ENCODE peak calls at places on chromosomes 12 and 14, in four cellular contexts. Y, U, Z and M are unnamed samples.

GRCh38 chr12:34345801-34346200 is 323.5 kb downstream of the ALG10 start:
- DNase-seq in Y (no peak), U (no peak), Z (no peak), M (no peak)

GRCh38 chr14:75833326-75834020 is 148.3 kb downstream of the TGFB3 start:
- DNase-seq in Y (no peak), U (no peak), Z (no peak), M (no peak)

GRCh38 chr12:12273291-12273957 is 6.6 kb upstream of the LRP6 start:
- DNase-seq in Y (no peak), U (no peak), Z (no peak), M (no peak)

GRCh38 chr12:48954061-48954460 is 3.2 kb downstream of the ARF3 start:
- DNase-seq in Y (no peak), U (no peak), Z (no peak), M (no peak)

GRCh38 chr12:124869011-124869665 is 5.5 kb upstream of the SCARB1 start:
- DNase-seq in Y (no peak), U (no peak), Z (peak), M (no peak)

GRCh38 chr12:64461634-64462414 is 9.9 kb downstream of the TBK1 start:
- DNase-seq in Y (peak), U (no peak), Z (no peak), M (no peak)

GRCh38 chr12:58917699-58918334 is 2.5 kb downstream of the LRIG3 start:
- DNase-seq in Y (no peak), U (peak), Z (peak), M (no peak)

GRCh38 chr12:32419520-32419960 is 20.2 kb downstream of the FGD4 start:
- DNase-seq in Y (peak), U (peak), Z (no peak), M (no peak)

GRCh38 chr14:65044596-65044959 is 57.7 kb downstream of the MAX start:
- DNase-seq in Y (no peak), U (no peak), Z (no peak), M (no peak)

GRCh38 chr12:63844391-63845341 is at the start of gene SRGAP1:
- DNase-seq in Y (peak), U (peak), Z (peak), M (peak)

GRCh38 chr12:25434493-25434892 is 118.6 kb downstream of the LMNTD1 start:
- DNase-seq in Y (no peak), U (no peak), Z (no peak), M (no peak)

GRCh38 chr14:105398726-105399440 is 545 bp downstream of the TEX22 start:
- DNase-seq in Y (peak), U (peak), Z (no peak), M (no peak)

DNA sequence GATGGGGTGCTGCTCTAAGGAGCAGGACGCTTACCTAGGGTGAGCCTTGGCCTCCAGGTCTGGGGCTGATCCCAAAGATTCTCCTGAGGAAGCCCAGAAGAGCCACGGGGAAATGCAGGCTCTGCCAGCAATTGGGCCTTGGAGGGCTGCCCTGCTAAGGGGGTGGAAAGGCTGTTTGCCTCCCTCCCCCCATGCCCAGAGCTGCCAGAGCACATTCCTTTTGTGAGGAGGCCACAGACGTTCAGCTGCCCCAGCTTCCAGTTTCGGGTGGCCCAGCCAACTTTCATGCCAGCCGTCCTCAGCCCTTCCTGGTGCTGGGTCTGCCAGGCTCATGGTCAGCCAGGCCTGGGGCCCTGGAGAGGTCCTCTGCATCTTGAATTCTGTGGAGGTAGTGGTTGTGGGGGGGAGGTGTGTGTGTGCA is 16.0 kb downstream of the KRT7 start:
- DNase-seq in Y (no peak), U (no peak), Z (no peak), M (no peak)
- TF ChIP-seq CTCF in Y (no peak), U (no peak), Z (no peak), M (no peak)

GRCh38 chr14:99529899-99530298 is 48.7 kb downstream of the CCNK start:
- DNase-seq in Y (peak), U (no peak), Z (no peak), M (no peak)
- TF ChIP-seq CTCF in Y (no peak), U (no peak), Z (no peak), M (no peak)

GRCh38 chr12:98572010-98572409 is 21.5 kb upstream of the SLC25A3 start:
- DNase-seq in Y (peak), U (no peak), Z (peak), M (no peak)
- TF ChIP-seq CTCF in Y (peak), U (peak), Z (peak), M (peak)

GRCh38 chr12:31233061-31233730 is 92.8 kb downstream of the SINHCAF start:
- DNase-seq in Y (no peak), U (no peak), Z (no peak), M (no peak)
- TF ChIP-seq CTCF in Y (no peak), U (no peak), Z (no peak), M (no peak)

GRCh38 chr12:4959381-4959780 is 49.7 kb downstream of the KCNA1 start:
- DNase-seq in Y (no peak), U (no peak), Z (no peak), M (no peak)

GRCh38 chr12:4960030-4960429 is 50.3 kb downstream of the KCNA1 start:
- DNase-seq in Y (no peak), U (no peak), Z (peak), M (no peak)

GRCh38 chr12:4957781-4958180 is 48.1 kb downstream of the KCNA1 start:
- DNase-seq in Y (no peak), U (no peak), Z (no peak), M (no peak)

GRCh38 chr12:4960547-4960946 is 50.8 kb downstream of the KCNA1 start:
- DNase-seq in Y (no peak), U (peak), Z (no peak), M (no peak)

GRCh38 chr12:4958697-4959375 is 49.1 kb downstream of the KCNA1 start:
- DNase-seq in Y (no peak), U (no peak), Z (no peak), M (no peak)
- TF ChIP-seq CTCF in Y (no peak), U (no peak), Z (no peak), M (no peak)

DNA sequence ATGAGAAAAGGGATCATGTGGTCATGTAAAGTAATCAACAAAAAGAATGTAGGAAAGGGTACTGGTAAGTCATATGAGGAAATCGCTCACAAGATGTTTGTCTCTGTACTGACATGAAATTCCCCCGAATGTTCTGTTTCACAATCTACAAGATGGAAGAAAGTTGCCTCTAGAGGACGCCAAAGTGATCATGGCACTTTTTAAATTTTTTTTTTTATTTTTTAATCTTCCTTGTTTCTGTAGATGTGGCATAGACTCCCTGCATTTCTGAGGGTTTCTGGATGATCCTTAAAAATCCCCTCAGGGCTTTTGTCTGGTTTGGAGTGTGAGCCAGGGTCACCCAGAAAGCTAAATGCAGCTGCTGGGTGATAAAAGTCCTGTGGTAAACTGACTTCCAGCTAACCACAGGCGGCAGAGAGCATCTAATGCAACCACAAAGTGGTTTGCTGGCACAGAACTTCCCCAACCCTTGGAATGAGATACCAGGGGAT is 393.6 kb downstream of the CCDC91 start:
- DNase-seq in Y (peak), U (no peak), Z (no peak), M (no peak)
- TF ChIP-seq CTCF in Y (peak), U (no peak), Z (peak), M (no peak)

GRCh38 chr14:93332853-93333630 is at the start of gene BTBD7:
- DNase-seq in Y (peak), U (peak), Z (peak), M (peak)
- TF ChIP-seq CTCF in Y (no peak), U (no peak), Z (peak), M (peak)

DNA sequence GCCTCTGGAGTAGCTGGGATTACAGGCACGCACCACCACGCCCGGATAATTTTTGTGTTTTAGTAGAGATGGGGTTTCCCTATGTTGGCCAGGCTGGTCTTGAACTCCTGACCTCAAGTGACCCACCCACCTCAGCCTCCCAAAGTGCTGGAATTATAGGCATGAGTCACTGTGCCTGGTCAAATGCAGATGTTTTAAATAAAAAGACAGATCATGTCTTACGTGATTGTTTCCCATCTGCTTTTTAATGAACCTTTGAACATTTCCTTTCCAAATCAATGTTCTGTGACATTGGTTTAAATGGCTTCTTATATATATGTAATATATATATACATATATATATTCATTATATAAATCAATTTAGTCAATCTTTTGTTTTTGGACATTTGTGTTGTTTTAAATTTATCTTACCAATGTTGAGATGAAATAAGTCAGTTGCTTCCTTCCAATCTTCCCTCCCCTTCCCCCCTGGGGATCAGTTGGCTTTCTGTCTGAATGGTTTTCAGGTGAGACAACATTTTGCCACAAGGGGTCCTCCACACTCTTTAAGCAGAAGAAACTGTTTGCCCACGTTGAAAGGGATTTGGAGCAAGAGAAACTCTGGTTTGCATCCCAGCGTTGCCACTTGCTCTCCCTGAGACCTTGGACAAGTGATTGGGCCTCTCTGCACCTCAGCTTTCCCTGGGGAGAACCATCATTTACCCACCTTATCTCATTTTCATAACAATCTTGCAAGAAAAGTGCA is 47.6 kb upstream of the RBM19 start:
- DNase-seq in Y (peak), U (peak), Z (peak), M (no peak)
- TF ChIP-seq CTCF in Y (peak), U (no peak), Z (peak), M (peak)

GRCh38 chr14:26004342-26004741 is 593.5 kb downstream of the NOVA1 start:
- DNase-seq in Y (no peak), U (no peak), Z (no peak), M (no peak)

DNA sequence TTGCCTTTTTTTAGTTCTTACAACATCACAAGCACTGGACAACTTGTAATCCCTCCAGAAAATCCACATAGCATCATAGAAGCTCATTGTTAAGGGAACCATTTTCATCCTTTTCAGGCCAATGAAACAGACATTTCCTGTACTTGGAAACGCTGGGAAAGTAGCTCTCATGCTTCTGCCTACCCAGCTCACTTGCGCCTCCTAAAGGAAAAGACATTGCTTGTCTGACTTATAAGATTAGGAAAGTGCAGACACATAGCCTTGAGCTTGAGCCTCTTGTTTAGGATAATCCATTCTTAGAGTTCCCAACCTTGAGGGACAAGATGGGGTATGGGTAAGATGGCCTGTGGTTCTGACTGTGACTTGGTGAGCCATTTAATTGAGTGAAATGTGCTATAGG is 589.5 kb downstream of the NOVA1 start:
- DNase-seq in Y (peak), U (no peak), Z (peak), M (no peak)
- TF ChIP-seq CTCF in Y (peak), U (no peak), Z (peak), M (peak)

GRCh38 chr12:111267171-111267570 is 101.7 kb downstream of the PHETA1 start:
- DNase-seq in Y (no peak), U (no peak), Z (no peak), M (no peak)

GRCh38 chr12:111270128-111270651 is 98.7 kb downstream of the PHETA1 start:
- DNase-seq in Y (no peak), U (no peak), Z (no peak), M (no peak)

GRCh38 chr12:111269688-111270087 is 99.2 kb downstream of the PHETA1 start:
- DNase-seq in Y (no peak), U (no peak), Z (no peak), M (no peak)

GRCh38 chr12:111270773-111271172 is 98.1 kb downstream of the PHETA1 start:
- DNase-seq in Y (peak), U (no peak), Z (no peak), M (no peak)

DNA sequence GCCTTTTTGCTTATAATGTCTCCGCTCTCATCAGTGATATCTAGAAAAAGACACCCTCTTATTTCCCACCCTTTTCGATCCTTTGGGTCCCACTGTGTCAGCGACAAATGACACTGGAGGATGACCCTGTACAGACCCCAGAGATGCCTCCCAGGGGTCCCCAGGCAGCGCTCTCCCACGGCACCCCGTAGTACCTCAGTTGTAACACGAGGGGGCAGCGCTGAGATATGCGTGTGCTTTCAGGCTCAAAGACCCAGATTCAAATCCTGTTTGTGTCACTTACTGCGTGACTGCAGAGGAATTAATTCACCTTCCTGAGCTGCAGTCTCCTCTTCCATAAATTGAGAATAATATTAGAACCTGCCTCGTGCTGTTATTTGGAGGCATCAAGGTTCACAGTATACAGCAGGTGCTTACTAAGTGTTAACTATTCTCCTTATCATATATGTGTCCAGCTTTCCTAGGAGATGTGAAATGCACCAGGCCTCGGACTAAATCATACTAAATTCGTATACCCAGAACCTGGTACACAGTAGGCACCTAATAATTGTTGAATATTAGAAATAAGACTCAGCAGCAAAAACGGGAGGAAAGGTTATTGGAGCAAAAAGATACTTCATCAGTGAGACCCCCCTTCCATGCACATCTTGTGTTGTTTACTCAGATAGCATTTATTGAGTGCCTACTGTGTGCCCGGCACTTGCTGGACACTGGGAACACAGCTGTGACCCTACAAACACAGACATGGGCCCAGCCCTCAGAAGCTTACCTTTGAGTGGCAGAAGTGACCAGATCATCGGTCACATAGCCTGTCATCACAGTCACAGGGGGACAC is 99.9 kb downstream of the PHETA1 start:
- DNase-seq in Y (no peak), U (peak), Z (no peak), M (peak)
- TF ChIP-seq CTCF in Y (peak), U (peak), Z (peak), M (peak)